ENCODE peak calls at places on chromosomes 16 and 17, in nine cellular contexts. One of them, this sample, is unnamed.

GRCh38 chr17:39548494-39548893 is 59.2 kb downstream of the NEUROD2 start:
- DNase-seq in heart right ventricle: no peak
- DNase-seq in skeletal muscle cell: peak; percentile 25
- DNase-seq in MV-4-11: no peak
- DNase-seq in DMS79: no peak
- DNase-seq in GM12878: no peak
- DNase-seq in posterior vena cava: no peak
- DNase-seq in dorsolateral prefrontal cortex: no peak
- DNase-seq in posterior cingulate gyrus: no peak
- DNase-seq in this sample: no peak

GRCh38 chr17:72863511-72864175 is 228.8 kb downstream of the SLC39A11 start:
- DNase-seq in GM12878: peak; percentile 12
- DNase-seq in dorsolateral prefrontal cortex: no peak
- DNase-seq in MV-4-11: no peak
- DNase-seq in DMS79: no peak
- DNase-seq in posterior cingulate gyrus: no peak
- DNase-seq in skeletal muscle cell: no peak
- DNase-seq in heart right ventricle: no peak
- DNase-seq in posterior vena cava: no peak
- DNase-seq in this sample: no peak

GRCh38 chr16:89918453-89919347 is at the start of gene MC1R:
- DNase-seq in DMS79: no peak
- DNase-seq in MV-4-11: no peak
- DNase-seq in posterior vena cava: peak; percentile 85
- DNase-seq in skeletal muscle cell: no peak
- DNase-seq in dorsolateral prefrontal cortex: no peak
- DNase-seq in heart right ventricle: no peak
- DNase-seq in posterior cingulate gyrus: no peak
- DNase-seq in GM12878: no peak
- DNase-seq in this sample: no peak

GRCh38 chr17:83127431-83128160 is 48.2 kb downstream of the METRNL start:
- DNase-seq in posterior vena cava: peak; percentile 73
- DNase-seq in skeletal muscle cell: no peak
- DNase-seq in MV-4-11: no peak
- DNase-seq in GM12878: no peak
- DNase-seq in posterior cingulate gyrus: no peak
- DNase-seq in heart right ventricle: no peak
- DNase-seq in DMS79: no peak
- DNase-seq in dorsolateral prefrontal cortex: no peak
- DNase-seq in this sample: no peak

GRCh38 chr17:77738666-77739531 is 219.6 kb upstream of the TNRC6C start:
- DNase-seq in DMS79: no peak
- DNase-seq in skeletal muscle cell: no peak
- DNase-seq in heart right ventricle: peak; percentile 43
- DNase-seq in posterior vena cava: no peak
- DNase-seq in posterior cingulate gyrus: no peak
- DNase-seq in dorsolateral prefrontal cortex: peak; percentile 16
- DNase-seq in MV-4-11: peak; percentile 56
- DNase-seq in GM12878: no peak
- DNase-seq in this sample: peak; percentile 14

GRCh38 chr16:19882186-19882585 is 2.5 kb downstream of the GPRC5B start:
- DNase-seq in posterior cingulate gyrus: peak; percentile 42
- DNase-seq in skeletal muscle cell: no peak
- DNase-seq in DMS79: no peak
- DNase-seq in posterior vena cava: no peak
- DNase-seq in dorsolateral prefrontal cortex: peak; percentile 56
- DNase-seq in heart right ventricle: no peak
- DNase-seq in GM12878: no peak
- DNase-seq in MV-4-11: no peak
- DNase-seq in this sample: no peak

GRCh38 chr17:1686086-1686485 is 1.4 kb upstream of the PRPF8 start:
- DNase-seq in dorsolateral prefrontal cortex: no peak
- DNase-seq in skeletal muscle cell: no peak
- DNase-seq in GM12878: no peak
- DNase-seq in heart right ventricle: no peak
- DNase-seq in posterior vena cava: no peak
- DNase-seq in posterior cingulate gyrus: no peak
- DNase-seq in MV-4-11: no peak
- DNase-seq in DMS79: no peak
- DNase-seq in this sample: no peak

GRCh38 chr16:83734136-83734535 is 73.6 kb upstream of the HSBP1 start:
- DNase-seq in heart right ventricle: no peak
- DNase-seq in MV-4-11: no peak
- DNase-seq in GM12878: no peak
- DNase-seq in dorsolateral prefrontal cortex: no peak
- DNase-seq in skeletal muscle cell: no peak
- DNase-seq in posterior vena cava: no peak
- DNase-seq in posterior cingulate gyrus: no peak
- DNase-seq in DMS79: no peak
- DNase-seq in this sample: no peak

GRCh38 chr17:28712037-28712704 is 483 bp upstream of the PROCA1 start:
- DNase-seq in dorsolateral prefrontal cortex: no peak
- DNase-seq in GM12878: no peak
- DNase-seq in heart right ventricle: peak; percentile 68
- DNase-seq in DMS79: peak; percentile 21
- DNase-seq in skeletal muscle cell: no peak
- DNase-seq in posterior vena cava: no peak
- DNase-seq in MV-4-11: peak; percentile 81
- DNase-seq in posterior cingulate gyrus: no peak
- DNase-seq in this sample: no peak

GRCh38 chr17:41417576-41418015 is 6.8 kb downstream of the KRT37 start:
- DNase-seq in dorsolateral prefrontal cortex: no peak
- DNase-seq in DMS79: no peak
- DNase-seq in posterior cingulate gyrus: no peak
- DNase-seq in GM12878: no peak
- DNase-seq in heart right ventricle: no peak
- DNase-seq in skeletal muscle cell: no peak
- DNase-seq in MV-4-11: no peak
- DNase-seq in posterior vena cava: no peak
- DNase-seq in this sample: no peak

GRCh38 chr16:78297066-78297666 is 197.7 kb downstream of the WWOX start:
- DNase-seq in GM12878: no peak
- DNase-seq in posterior cingulate gyrus: no peak
- DNase-seq in skeletal muscle cell: no peak
- DNase-seq in posterior vena cava: no peak
- DNase-seq in dorsolateral prefrontal cortex: no peak
- DNase-seq in DMS79: no peak
- DNase-seq in MV-4-11: no peak
- DNase-seq in heart right ventricle: no peak
- DNase-seq in this sample: peak; percentile 22

GRCh38 chr17:34979650-34980352 is 511 bp upstream of the LIG3 start:
- DNase-seq in posterior cingulate gyrus: no peak
- DNase-seq in skeletal muscle cell: no peak
- DNase-seq in dorsolateral prefrontal cortex: no peak
- DNase-seq in DMS79: no peak
- DNase-seq in posterior vena cava: no peak
- DNase-seq in GM12878: no peak
- DNase-seq in MV-4-11: no peak
- DNase-seq in heart right ventricle: no peak
- DNase-seq in this sample: no peak

GRCh38 chr16:588639-588888 is 1.3 kb upstream of the RAB40C start:
- DNase-seq in dorsolateral prefrontal cortex: no peak
- DNase-seq in DMS79: no peak
- DNase-seq in heart right ventricle: peak; percentile 45
- DNase-seq in posterior cingulate gyrus: no peak
- DNase-seq in GM12878: no peak
- DNase-seq in posterior vena cava: peak; percentile 90
- DNase-seq in skeletal muscle cell: no peak
- DNase-seq in MV-4-11: no peak
- DNase-seq in this sample: peak; percentile 62

GRCh38 chr17:45371414-45372324 is 54.8 kb upstream of the MAP3K14 start:
- DNase-seq in dorsolateral prefrontal cortex: peak; percentile 50
- DNase-seq in posterior cingulate gyrus: peak; percentile 44
- DNase-seq in GM12878: no peak
- DNase-seq in heart right ventricle: peak; percentile 80
- DNase-seq in DMS79: no peak
- DNase-seq in MV-4-11: no peak
- DNase-seq in posterior vena cava: peak; percentile 95
- DNase-seq in skeletal muscle cell: peak; percentile 95
- DNase-seq in this sample: peak; percentile 80

GRCh38 chr16:12826559-12826958 is 22.9 kb upstream of the CPPED1 start:
- DNase-seq in posterior cingulate gyrus: no peak
- DNase-seq in heart right ventricle: no peak
- DNase-seq in GM12878: no peak
- DNase-seq in posterior vena cava: no peak
- DNase-seq in DMS79: no peak
- DNase-seq in MV-4-11: no peak
- DNase-seq in dorsolateral prefrontal cortex: no peak
- DNase-seq in skeletal muscle cell: no peak
- DNase-seq in this sample: no peak

GRCh38 chr16:58670177-58670576 is 14.4 kb downstream of the SLC38A7 start:
- DNase-seq in heart right ventricle: no peak
- DNase-seq in GM12878: no peak
- DNase-seq in posterior vena cava: no peak
- DNase-seq in MV-4-11: no peak
- DNase-seq in skeletal muscle cell: no peak
- DNase-seq in DMS79: no peak
- DNase-seq in dorsolateral prefrontal cortex: no peak
- DNase-seq in posterior cingulate gyrus: no peak
- DNase-seq in this sample: no peak

GRCh38 chr17:146983-147761 is 9.8 kb downstream of the SCGB1C2 start:
- DNase-seq in posterior vena cava: peak; percentile 76
- DNase-seq in heart right ventricle: no peak
- DNase-seq in skeletal muscle cell: no peak
- DNase-seq in GM12878: no peak
- DNase-seq in DMS79: no peak
- DNase-seq in MV-4-11: no peak
- DNase-seq in posterior cingulate gyrus: no peak
- DNase-seq in dorsolateral prefrontal cortex: peak; percentile 15
- DNase-seq in this sample: peak; percentile 9

GRCh38 chr17:43384476-43384862 is 14.3 kb upstream of the ARL4D start:
- DNase-seq in GM12878: no peak
- DNase-seq in heart right ventricle: no peak
- DNase-seq in DMS79: no peak
- DNase-seq in posterior vena cava: no peak
- DNase-seq in dorsolateral prefrontal cortex: no peak
- DNase-seq in posterior cingulate gyrus: no peak
- DNase-seq in skeletal muscle cell: no peak
- DNase-seq in MV-4-11: no peak
- DNase-seq in this sample: no peak

GRCh38 chr17:76276069-76276431 is 10.9 kb downstream of the UBALD2 start:
- DNase-seq in dorsolateral prefrontal cortex: no peak
- DNase-seq in MV-4-11: no peak
- DNase-seq in posterior cingulate gyrus: no peak
- DNase-seq in skeletal muscle cell: no peak
- DNase-seq in heart right ventricle: no peak
- DNase-seq in posterior vena cava: no peak
- DNase-seq in GM12878: no peak
- DNase-seq in DMS79: no peak
- DNase-seq in this sample: no peak

GRCh38 chr16:48047273-48047672 is 108.5 kb downstream of the ABCC12 start:
- DNase-seq in GM12878: no peak
- DNase-seq in MV-4-11: no peak
- DNase-seq in skeletal muscle cell: no peak
- DNase-seq in posterior vena cava: no peak
- DNase-seq in heart right ventricle: no peak
- DNase-seq in posterior cingulate gyrus: no peak
- DNase-seq in DMS79: no peak
- DNase-seq in dorsolateral prefrontal cortex: no peak
- DNase-seq in this sample: no peak

GRCh38 chr16:8768701-8769100 is 28.7 kb downstream of the TMEM186 start:
- DNase-seq in heart right ventricle: no peak
- DNase-seq in DMS79: no peak
- DNase-seq in dorsolateral prefrontal cortex: no peak
- DNase-seq in MV-4-11: no peak
- DNase-seq in posterior vena cava: no peak
- DNase-seq in skeletal muscle cell: no peak
- DNase-seq in posterior cingulate gyrus: no peak
- DNase-seq in GM12878: no peak
- DNase-seq in this sample: no peak

GRCh38 chr16:87844374-87844733 is 25.0 kb downstream of the SLC7A5 start:
- DNase-seq in skeletal muscle cell: peak; percentile 79
- DNase-seq in heart right ventricle: peak; percentile 65
- DNase-seq in GM12878: no peak
- DNase-seq in posterior cingulate gyrus: no peak
- DNase-seq in posterior vena cava: no peak
- DNase-seq in MV-4-11: no peak
- DNase-seq in DMS79: no peak
- DNase-seq in dorsolateral prefrontal cortex: no peak
- DNase-seq in this sample: no peak

GRCh38 chr17:29784661-29785060 is 145.4 kb downstream of the SSH2 start:
- DNase-seq in skeletal muscle cell: no peak
- DNase-seq in posterior cingulate gyrus: no peak
- DNase-seq in DMS79: no peak
- DNase-seq in MV-4-11: no peak
- DNase-seq in heart right ventricle: no peak
- DNase-seq in GM12878: no peak
- DNase-seq in posterior vena cava: no peak
- DNase-seq in dorsolateral prefrontal cortex: no peak
- DNase-seq in this sample: no peak

GRCh38 chr17:32759476-32759875 is 117.4 kb downstream of the MYO1D start:
- DNase-seq in skeletal muscle cell: no peak
- DNase-seq in MV-4-11: no peak
- DNase-seq in heart right ventricle: no peak
- DNase-seq in dorsolateral prefrontal cortex: no peak
- DNase-seq in posterior cingulate gyrus: no peak
- DNase-seq in GM12878: no peak
- DNase-seq in DMS79: no peak
- DNase-seq in posterior vena cava: no peak
- DNase-seq in this sample: no peak

GRCh38 chr16:873243-873661 is 72.7 kb upstream of the GNG13 start:
- DNase-seq in posterior vena cava: no peak
- DNase-seq in MV-4-11: no peak
- DNase-seq in heart right ventricle: peak; percentile 3
- DNase-seq in skeletal muscle cell: no peak
- DNase-seq in dorsolateral prefrontal cortex: no peak
- DNase-seq in GM12878: no peak
- DNase-seq in DMS79: no peak
- DNase-seq in posterior cingulate gyrus: no peak
- DNase-seq in this sample: no peak

GRCh38 chr17:50926523-50926922 is 60.4 kb upstream of the TOB1 start:
- DNase-seq in MV-4-11: no peak
- DNase-seq in heart right ventricle: no peak
- DNase-seq in skeletal muscle cell: no peak
- DNase-seq in DMS79: no peak
- DNase-seq in posterior vena cava: no peak
- DNase-seq in dorsolateral prefrontal cortex: no peak
- DNase-seq in GM12878: no peak
- DNase-seq in posterior cingulate gyrus: no peak
- DNase-seq in this sample: no peak

GRCh38 chr17:67151717-67152116 is 93.3 kb downstream of the HELZ start:
- DNase-seq in DMS79: no peak
- DNase-seq in skeletal muscle cell: peak; percentile 45
- DNase-seq in heart right ventricle: no peak
- DNase-seq in dorsolateral prefrontal cortex: no peak
- DNase-seq in GM12878: no peak
- DNase-seq in MV-4-11: no peak
- DNase-seq in posterior vena cava: no peak
- DNase-seq in posterior cingulate gyrus: no peak
- DNase-seq in this sample: no peak

GRCh38 chr17:51000835-51001638 is 119.6 kb downstream of the SPAG9 start:
- DNase-seq in dorsolateral prefrontal cortex: no peak
- DNase-seq in GM12878: peak; percentile 27
- DNase-seq in skeletal muscle cell: peak; percentile 31
- DNase-seq in heart right ventricle: no peak
- DNase-seq in DMS79: peak; percentile 16
- DNase-seq in MV-4-11: peak; percentile 50
- DNase-seq in posterior vena cava: no peak
- DNase-seq in posterior cingulate gyrus: no peak
- DNase-seq in this sample: no peak

This sample was measured in body of pancreas.